ENCODE peak calls at places on chromosomes 7 and 10, in nine cellular contexts. V, T, Y, M, L, X, K, Q and W are unnamed samples.

GRCh38 chr7:132882714-132883428 is 199.0 kb downstream of the CHCHD3 start:
- DNase-seq in V (no peak), Y (no peak), L (no peak), X (no peak), M (no peak), Q (no peak), T (no peak), K (no peak), W (no peak)

GRCh38 chr7:98078197-98078870 is 28.3 kb upstream of the LMTK2 start:
- DNase-seq in K (no peak), V (no peak), M (peak; percentile 29), Y (peak; percentile 89), Q (no peak), L (no peak), X (no peak), T (no peak), W (no peak)

GRCh38 chr7:79880312-79880711 is 254.3 kb upstream of the GNAI1 start:
- DNase-seq in K (no peak), L (no peak), Y (no peak), V (no peak), Q (no peak), X (no peak), T (no peak), M (no peak), W (no peak)

GRCh38 chr10:28676297-28676967 is 889 bp upstream of the BAMBI start:
- DNase-seq in X (peak; percentile 21), Y (peak; percentile 13), Q (no peak), L (no peak), K (no peak), V (no peak), T (peak; percentile 42), M (peak; percentile 73), W (peak; percentile 49)

GRCh38 chr7:16978358-16979244 is 96.8 kb upstream of the AGR3 start:
- DNase-seq in Q (peak; percentile 81), X (no peak), K (no peak), Y (no peak), V (no peak), M (no peak), L (no peak), T (peak; percentile 28), W (no peak)

GRCh38 chr10:46296629-46297275 is 10.0 kb downstream of the ANTXRL start:
- DNase-seq in T (no peak), M (peak; percentile 61), X (no peak), L (no peak), Q (no peak), Y (no peak), K (no peak), V (no peak), W (no peak)

GRCh38 chr10:60031664-60032063 is 125.3 kb upstream of the CCDC6 start:
- DNase-seq in K (no peak), M (no peak), Y (peak; percentile 25), X (no peak), T (no peak), Q (no peak), L (no peak), V (no peak), W (no peak)

GRCh38 chr7:107789647-107790046 is 13.4 kb downstream of the SLC26A3 start:
- DNase-seq in L (no peak), K (no peak), M (no peak), Q (no peak), T (no peak), X (no peak), V (no peak), Y (no peak), W (no peak)

DNA sequence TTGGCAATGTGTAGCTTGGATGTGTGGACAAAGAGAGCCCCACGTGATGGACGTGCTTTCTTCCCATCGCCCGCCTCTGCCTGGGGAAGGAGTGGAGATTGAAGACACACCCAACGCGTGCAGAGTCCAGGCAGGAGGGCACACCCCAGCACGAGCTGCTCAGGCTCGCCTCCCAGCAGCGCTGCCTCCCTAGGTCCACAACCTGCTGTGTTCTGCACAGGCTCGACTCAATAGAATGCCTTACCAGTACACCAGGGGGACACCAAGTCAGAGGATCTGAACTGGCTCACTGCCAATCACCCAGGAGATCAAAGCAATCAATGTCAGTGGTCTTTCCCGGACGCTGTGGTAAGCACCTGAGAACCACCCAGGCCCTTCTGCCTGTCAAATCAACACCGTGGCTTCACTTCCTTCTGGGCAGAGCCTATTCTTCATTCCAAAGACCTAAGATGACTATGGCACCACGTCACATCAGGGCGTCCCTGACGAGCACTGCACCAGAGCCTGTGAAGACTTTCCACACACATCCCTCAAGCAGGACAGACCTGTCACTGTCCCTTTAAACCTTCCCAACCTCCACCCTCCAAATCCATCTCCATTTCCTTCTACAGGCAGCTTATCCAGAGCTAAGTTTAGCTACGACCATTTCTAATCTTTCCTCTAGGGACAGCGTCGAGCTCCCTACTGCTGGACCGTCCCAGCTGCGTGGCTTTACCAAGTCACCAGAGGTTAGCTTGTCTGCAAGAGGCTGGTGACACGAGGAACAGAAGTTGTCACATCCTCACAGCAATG is 72.3 kb downstream of the AMZ1 start:
- DNase-seq in Q (peak; percentile 87), V (peak; percentile 93), Y (no peak), K (peak; percentile 80), L (peak; percentile 73), X (peak; percentile 15), M (peak; percentile 79), T (peak; percentile 57), W (peak; percentile 60)
- TF ChIP-seq CTCF in Q (no peak), V (no peak), Y (peak; percentile 21), K (no peak), L (peak; percentile 19), X (peak; percentile 53), M (peak; percentile 46), T (peak; percentile 39), W (peak; percentile 66)

GRCh38 chr10:11068861-11069633 is 51.4 kb downstream of the CELF2 start:
- DNase-seq in T (no peak), Q (no peak), Y (no peak), M (no peak), X (no peak), V (no peak), L (no peak), K (no peak), W (no peak)

GRCh38 chr10:11073410-11073809 is 55.7 kb downstream of the CELF2 start:
- DNase-seq in Q (no peak), M (no peak), X (no peak), L (no peak), T (no peak), K (no peak), V (no peak), Y (no peak), W (no peak)

GRCh38 chr10:11080564-11080984 is 62.9 kb downstream of the CELF2 start:
- DNase-seq in Y (peak; percentile 83), M (no peak), V (no peak), K (no peak), T (no peak), X (no peak), Q (no peak), L (no peak), W (no peak)

DNA sequence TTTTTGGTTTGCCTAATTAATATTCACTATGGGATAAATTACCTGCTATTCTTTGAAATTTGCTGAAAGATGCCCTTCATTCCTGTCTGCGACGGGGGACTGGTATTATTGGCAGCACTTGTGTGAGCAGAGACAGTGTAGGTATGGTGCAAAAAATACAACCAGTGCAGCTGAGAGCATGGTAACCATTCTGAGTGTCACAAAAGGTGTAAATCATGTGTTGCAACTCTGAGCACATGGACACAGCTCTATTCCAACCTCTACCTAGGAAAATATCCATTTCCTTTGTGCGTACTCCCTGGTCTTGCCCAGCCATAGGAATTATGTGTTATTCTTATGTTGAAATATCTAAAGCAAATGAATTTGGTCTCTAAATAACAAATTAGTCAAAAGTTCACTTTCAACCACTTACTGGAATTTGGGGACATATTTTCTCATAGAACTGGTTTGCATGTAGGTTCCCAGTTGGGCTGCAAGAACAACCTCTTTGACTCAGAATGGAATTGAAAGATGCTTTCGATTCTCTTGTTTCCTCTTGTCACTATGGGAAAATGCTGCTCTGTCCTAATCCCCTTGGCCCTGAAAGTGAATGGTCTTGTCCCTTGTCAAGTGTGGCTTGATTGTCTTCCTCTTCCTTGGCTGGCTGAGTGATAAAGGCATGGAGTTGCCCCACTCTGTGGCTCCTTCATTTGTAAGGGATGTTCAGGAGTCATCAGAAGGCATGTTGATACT is 57.0 kb downstream of the CELF2 start:
- DNase-seq in K (no peak), V (no peak), L (no peak), M (no peak), Q (no peak), Y (no peak), T (no peak), X (no peak), W (no peak)
- H3K4me3 ChIP-seq in K (no peak overlapping the region), V (no peak overlapping the region), L (no peak overlapping the region), M (no peak overlapping the region), Q (no peak overlapping the region), Y (no peak overlapping the region), T (no peak overlapping the region), X (no peak overlapping the region), W (no peak overlapping the region)

GRCh38 chr10:63210611-63211196 is 77.6 kb downstream of the NRBF2 start:
- DNase-seq in X (no peak), Y (no peak), Q (no peak), T (no peak), K (no peak), M (no peak), L (no peak), V (no peak), W (no peak)

GRCh38 chr10:63209703-63210102 is 76.6 kb downstream of the NRBF2 start:
- DNase-seq in V (no peak), K (no peak), L (no peak), Q (no peak), Y (no peak), X (no peak), T (no peak), M (no peak), W (no peak)

GRCh38 chr10:63206997-63207952 is 74.1 kb downstream of the NRBF2 start:
- DNase-seq in T (peak; percentile 91), Y (peak; percentile 93), V (no peak), Q (no peak), M (no peak), K (no peak), L (peak; percentile 50), X (peak; percentile 10), W (no peak)

GRCh38 chr10:63206576-63206975 is 73.4 kb downstream of the NRBF2 start:
- DNase-seq in Q (no peak), X (no peak), V (no peak), K (no peak), L (no peak), M (no peak), T (peak; percentile 45), Y (peak; percentile 68), W (no peak)

GRCh38 chr10:63208981-63209380 is 75.9 kb downstream of the NRBF2 start:
- DNase-seq in K (no peak), L (no peak), Q (no peak), T (no peak), X (no peak), Y (no peak), V (no peak), M (no peak), W (no peak)
- H3K4me1 ChIP-seq in K (peaks cover 18% of the 10 kb centered on the region), L (peaks cover 65% of the 10 kb centered on the region), Q (peaks cover 3% of the 10 kb centered on the region), T (peaks cover 43% of the 10 kb centered on the region), X (peaks cover 10% of the 10 kb centered on the region), Y (peaks cover 54% of the 10 kb centered on the region), V (peaks cover 16% of the 10 kb centered on the region), M (peaks cover 70% of the 10 kb centered on the region), W (no peaks in the 10 kb centered on the region)

GRCh38 chr7:47284691-47285246 is 297.1 kb downstream of the TNS3 start:
- DNase-seq in T (no peak), V (no peak), X (no peak), Y (no peak), L (no peak), K (no peak), M (peak; percentile 52), Q (no peak), W (no peak)

GRCh38 chr7:47282790-47283496 is 299.0 kb downstream of the TNS3 start:
- DNase-seq in X (no peak), L (no peak), Q (no peak), M (no peak), V (no peak), Y (no peak), K (no peak), T (no peak), W (no peak)

GRCh38 chr7:47288060-47288459 is 293.9 kb downstream of the TNS3 start:
- DNase-seq in K (no peak), Q (no peak), V (no peak), M (no peak), X (no peak), Y (no peak), T (no peak), L (no peak), W (no peak)

GRCh38 chr7:47283497-47284131 is 298.3 kb downstream of the TNS3 start:
- DNase-seq in Q (peak; percentile 73), L (no peak), M (no peak), X (no peak), Y (no peak), K (peak; percentile 82), V (peak; percentile 90), T (no peak), W (peak; percentile 86)

DNA sequence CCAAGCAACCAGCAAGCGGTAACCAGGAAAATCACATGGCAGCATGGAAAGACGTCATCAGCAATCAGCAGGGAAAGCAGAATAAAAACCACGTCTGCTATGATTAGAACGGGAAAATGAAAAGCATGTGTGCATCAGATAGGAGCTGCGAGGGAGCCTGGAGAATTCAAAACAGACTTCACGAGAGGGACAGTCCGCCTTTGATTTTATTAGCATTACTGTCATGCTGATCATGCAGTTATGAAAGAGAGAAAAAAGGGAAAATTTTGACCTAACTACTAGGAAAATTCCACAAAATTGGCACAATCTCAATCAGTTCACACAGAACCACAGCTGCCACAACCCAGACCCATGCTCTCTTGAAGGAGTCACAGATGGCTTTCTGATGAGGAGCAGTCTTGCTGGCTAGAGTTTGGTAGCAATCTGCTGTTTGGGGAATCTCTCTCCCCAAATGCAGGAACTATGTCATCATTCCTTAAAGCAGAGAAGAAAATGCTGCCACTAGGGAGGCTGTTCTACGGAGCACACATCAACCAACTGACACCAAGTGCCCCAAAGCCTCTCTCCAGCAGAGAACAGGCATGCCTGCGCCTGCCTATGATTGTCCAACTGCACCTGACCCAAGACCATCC is 295.9 kb downstream of the TNS3 start:
- DNase-seq in V (no peak), Q (no peak), L (no peak), Y (no peak), M (peak; percentile 53), T (peak; percentile 40), K (no peak), X (no peak), W (no peak)
- TF ChIP-seq CTCF in V (no peak), Q (no peak), L (no peak), Y (no peak), M (no peak), T (no peak), K (no peak), X (no peak), W (no peak)